ENCODE peak calls at places on chromosomes 16 and 17, in ten cellular contexts. F is GM12864, O is type B pancreatic cell, K is AG09319, J is GM12865, D is HFFc6, Z is psoas muscle, E is fibroblast of mammary gland, T is dorsolateral prefrontal cortex, C is AG04450. M is an unnamed sample.

GRCh38 chr17:32875904-32876413 is 965 bp downstream of the MYO1D start:
- DNase-seq in O (no peak), F (no peak), K (peak; percentile 72), J (no peak), Z (no peak), E (peak; percentile 56), T (no peak), D (no peak), C (no peak), M (no peak)

GRCh38 chr16:54930034-54930938 is at the start of gene IRX5:
- DNase-seq in C (no peak), Z (peak; percentile 96), F (peak; percentile 44), D (peak; percentile 94), K (peak; percentile 88), E (peak; percentile 94), J (peak; percentile 54), O (peak; percentile 91), T (peak; percentile 70), M (peak; percentile 94)

GRCh38 chr16:85137323-85138072 is 25.2 kb upstream of the CIBAR2 start:
- DNase-seq in T (peak; percentile 91), F (no peak), J (no peak), K (peak; percentile 88), O (peak; percentile 82), E (peak; percentile 96), D (peak; percentile 82), C (peak; percentile 78), Z (peak; percentile 97), M (no peak)

GRCh38 chr17:48718162-48718780 is 4.0 kb downstream of the PRAC1 start:
- DNase-seq in D (no peak), K (no peak), T (no peak), O (no peak), Z (no peak), J (no peak), C (no peak), F (no peak), E (no peak), M (no peak)

GRCh38 chr17:17774009-17774881 is 62.5 kb downstream of the SREBF1 start:
- DNase-seq in D (peak; percentile 25), F (no peak), T (no peak), C (no peak), O (no peak), Z (peak; percentile 87), K (no peak), J (no peak), E (peak; percentile 70), M (no peak)

GRCh38 chr17:83179811-83180210 is 100.4 kb downstream of the METRNL start:
- DNase-seq in F (no peak), E (no peak), T (no peak), Z (no peak), C (no peak), K (no peak), O (peak; percentile 47), D (no peak), J (no peak), M (no peak)

GRCh38 chr17:14487068-14487467 is 186.2 kb downstream of the HS3ST3B1 start:
- DNase-seq in E (no peak), D (no peak), T (no peak), O (no peak), F (no peak), Z (no peak), K (no peak), C (no peak), J (no peak), M (no peak)

GRCh38 chr16:11585460-11586374 is 1.0 kb downstream of the LITAF start:
- DNase-seq in K (no peak), J (peak; percentile 32), F (no peak), D (no peak), E (no peak), Z (peak; percentile 53), T (no peak), O (no peak), C (no peak), M (no peak)

GRCh38 chr16:5060073-5060641 is 5.6 kb downstream of the C16orf89 start:
- DNase-seq in C (no peak), T (peak; percentile 15), K (no peak), E (no peak), Z (no peak), O (no peak), D (no peak), F (no peak), J (no peak), M (no peak)

GRCh38 chr16:5058476-5058875 is 7.3 kb downstream of the C16orf89 start:
- DNase-seq in C (no peak), Z (no peak), K (no peak), J (no peak), E (no peak), D (no peak), F (no peak), T (peak; percentile 35), O (no peak), M (no peak)

GRCh38 chr16:5059386-5060072 is 6.2 kb downstream of the C16orf89 start:
- DNase-seq in T (no peak), E (no peak), K (no peak), Z (no peak), J (no peak), D (no peak), C (no peak), O (no peak), F (no peak), M (no peak)

GRCh38 chr16:5054876-5055865 is 10.6 kb downstream of the C16orf89 start:
- DNase-seq in Z (no peak), J (no peak), F (no peak), K (no peak), T (peak; percentile 33), E (no peak), C (no peak), O (no peak), D (no peak), M (no peak)

GRCh38 chr16:5056347-5056746 is 9.4 kb downstream of the C16orf89 start:
- DNase-seq in D (no peak), J (peak; percentile 72), T (peak; percentile 38), E (peak; percentile 27), Z (no peak), K (no peak), O (no peak), F (no peak), C (no peak), M (peak; percentile 53)
- TF ChIP-seq CTCF in D (peak; percentile 61), J (peak; percentile 80), T (peak; percentile 19), E (peak; percentile 46), Z (no peak), K (peak; percentile 35), O (peak; percentile 62), F (peak; percentile 81), C (peak; percentile 52), M (peak; percentile 68)

DNA sequence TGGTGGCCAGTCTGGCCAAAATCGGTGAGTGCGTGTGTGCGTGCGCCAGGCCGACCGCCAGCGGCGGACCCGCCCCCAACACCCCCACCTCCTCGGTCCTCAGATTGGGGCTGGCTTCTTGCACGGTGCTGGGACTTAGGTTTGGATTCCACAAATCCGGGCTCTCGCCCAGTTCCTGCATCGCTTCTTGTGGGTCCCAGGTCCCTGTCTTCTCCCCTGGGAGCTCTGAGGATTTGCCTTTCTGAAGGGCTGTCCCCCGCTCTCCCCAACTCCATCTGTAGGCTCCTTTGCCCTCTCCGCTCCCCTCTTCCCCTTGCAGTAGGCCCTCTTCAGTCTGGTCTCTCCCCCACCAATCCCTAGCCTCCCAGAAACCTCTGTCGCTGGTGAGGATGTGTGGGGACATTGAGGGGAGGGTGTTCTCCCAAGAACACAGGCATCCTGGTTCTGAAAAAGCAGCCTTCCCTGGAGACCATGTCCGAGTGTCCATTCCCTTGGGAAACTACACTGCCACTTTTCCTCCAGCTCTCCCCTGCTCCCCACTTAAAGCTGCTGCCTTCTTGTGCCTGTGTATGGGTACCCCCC is 490 bp downstream of the SLC9A5 start:
- DNase-seq in T (no peak), O (no peak), D (no peak), E (no peak), F (no peak), Z (peak; percentile 63), J (no peak), K (no peak), C (no peak), M (no peak)
- TF ChIP-seq CTCF in T (no peak), O (no peak), D (no peak), E (no peak), F (no peak), Z (no peak), J (no peak), K (no peak), C (no peak), M (no peak)

DNA sequence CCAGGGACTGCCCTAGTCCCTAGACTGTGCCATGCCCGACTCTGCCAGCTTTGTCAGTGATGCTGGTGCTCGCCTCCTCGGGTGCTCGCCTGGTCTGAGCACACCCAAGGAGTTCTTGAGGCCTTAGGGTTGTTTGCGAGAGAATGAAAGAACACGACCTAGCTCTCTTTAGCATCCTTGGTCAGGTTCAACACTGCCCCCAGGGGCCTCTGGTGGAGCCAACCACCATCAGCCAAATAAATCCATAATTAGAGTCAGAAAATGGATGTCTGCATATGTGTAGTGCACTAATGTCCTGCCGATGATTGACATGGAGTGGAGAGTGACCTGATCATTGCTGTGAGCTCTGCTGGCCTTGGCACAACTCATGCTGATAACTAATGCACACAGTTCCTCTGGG is 8.2 kb upstream of the STH start:
- DNase-seq in D (no peak), C (no peak), T (no peak), Z (no peak), J (no peak), O (no peak), F (no peak), K (no peak), E (no peak), M (no peak)
- TF ChIP-seq CTCF in D (peak; percentile 29), C (peak; percentile 19), T (no peak), Z (no peak), J (no peak), O (no peak), F (peak; percentile 14), K (no peak), E (no peak), M (no peak)

DNA sequence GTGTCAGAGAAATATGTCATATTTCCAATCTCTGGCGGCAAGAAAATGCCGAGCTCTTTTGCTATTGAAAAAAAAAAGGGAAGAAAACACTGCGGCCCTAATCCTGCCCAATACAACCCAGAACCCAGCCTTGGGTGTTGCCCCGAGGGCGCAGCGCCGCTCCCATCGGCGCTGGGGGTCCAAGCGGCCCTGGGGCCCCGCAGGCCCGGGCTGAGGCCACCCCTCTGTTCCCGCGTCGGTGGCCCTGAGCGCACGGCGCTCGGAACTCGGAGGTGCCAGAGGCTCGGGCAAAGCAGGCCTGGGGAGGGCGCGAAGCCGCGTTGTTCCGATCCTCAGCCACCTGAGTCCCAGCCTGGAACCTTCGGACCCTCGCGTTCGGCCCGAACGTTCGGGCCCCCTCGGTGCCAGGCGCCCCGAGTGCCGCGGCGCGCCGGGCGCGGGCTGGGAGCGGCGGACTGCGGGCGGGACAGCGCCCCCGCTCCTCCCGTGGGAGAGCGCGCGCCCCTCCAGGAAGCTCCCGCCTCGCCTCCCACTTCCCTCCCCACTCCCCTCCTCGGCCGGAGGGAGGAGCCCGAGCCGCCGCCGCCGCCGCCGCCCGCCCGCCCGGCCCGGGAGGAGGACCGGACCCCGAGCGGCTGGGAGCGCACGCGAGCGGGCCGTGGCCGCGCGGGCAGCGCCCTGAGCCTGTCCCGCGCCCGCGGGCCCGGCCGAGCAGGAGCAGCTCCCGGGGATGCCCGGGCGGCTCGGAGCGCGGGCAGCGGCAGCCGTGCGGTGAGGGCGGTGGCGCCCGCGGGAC is at the start of gene CPNE2:
- DNase-seq in Z (peak; percentile 80), E (peak; percentile 17), C (no peak), T (peak; percentile 80), O (no peak), F (no peak), D (no peak), K (no peak), J (peak; percentile 50), M (peak; percentile 52)
- TF ChIP-seq CTCF in Z (no peak), E (no peak), C (no peak), T (peak; percentile 12), O (no peak), F (no peak), D (no peak), K (no peak), J (peak; percentile 4), M (no peak)

GRCh38 chr16:75550211-75550662 is 5.8 kb downstream of the TMEM231 start:
- DNase-seq in Z (no peak), J (peak; percentile 83), T (no peak), C (no peak), E (peak; percentile 44), D (peak; percentile 25), O (no peak), K (no peak), F (peak; percentile 49), M (peak; percentile 66)
- TF ChIP-seq CTCF in Z (peak; percentile 44), J (peak; percentile 72), T (peak; percentile 69), C (peak; percentile 53), E (peak; percentile 47), D (peak; percentile 67), O (peak; percentile 41), K (peak; percentile 35), F (peak; percentile 74), M (peak; percentile 87)